ENCODE peak calls at places on chromosomes 5 and 9, in five cellular contexts. R, C, U, W and V are unnamed samples.

GRCh38 chr9:135282001-135282731 is 194.7 kb downstream of the OLFM1 start:
- DNase-seq in W (peak), C (peak), U (peak), R (no peak), V (no peak)

GRCh38 chr5:98741926-98742325 is 31.5 kb upstream of the RGMB start:
- DNase-seq in W (no peak), U (no peak), R (no peak), C (no peak), V (no peak)

GRCh38 chr5:7868427-7868772 is 431 bp downstream of the FASTKD3 start:
- DNase-seq in C (no peak), W (no peak), U (peak), R (no peak), V (no peak)

GRCh38 chr9:13033959-13034695 is 245.4 kb downstream of the MPDZ start:
- DNase-seq in U (peak), R (no peak), W (peak), C (peak), V (no peak)

GRCh38 chr5:156500755-156501154 is 173.8 kb downstream of the SGCD start:
- DNase-seq in C (no peak), R (no peak), W (no peak), U (no peak), V (no peak)

GRCh38 chr5:10797246-10797645 is 36.2 kb upstream of the DAP start:
- DNase-seq in W (no peak), R (no peak), C (no peak), U (peak), V (peak)

GRCh38 chr9:95462419-95463121 is 54.2 kb downstream of the PTCH1 start:
- DNase-seq in W (peak), C (peak), U (peak), R (peak), V (peak)

GRCh38 chr5:91194861-91195460 is 188.2 kb downstream of the ARRDC3 start:
- DNase-seq in R (no peak), W (no peak), U (no peak), C (no peak), V (no peak)

GRCh38 chr9:114824130-114824529 is 18.3 kb upstream of the TNFSF15 start:
- DNase-seq in R (peak), U (peak), C (peak), W (no peak), V (no peak)

GRCh38 chr5:115450741-115451140 is 93.8 kb downstream of the FEM1C start:
- DNase-seq in R (peak), C (peak), U (peak), W (no peak), V (peak)

GRCh38 chr5:123059455-123059854 is 22.9 kb upstream of the PPIC start:
- DNase-seq in U (no peak), R (no peak), C (no peak), W (no peak), V (no peak)

GRCh38 chr5:14316471-14316870 is 173.3 kb downstream of the TRIO start:
- DNase-seq in R (no peak), C (no peak), U (no peak), W (no peak), V (no peak)

GRCh38 chr9:91243029-91243428 is 118.7 kb downstream of the AUH start:
- DNase-seq in C (no peak), U (no peak), W (no peak), R (no peak), V (no peak)

GRCh38 chr5:106964102-106964501 is 706.6 kb downstream of the EFNA5 start:
- DNase-seq in C (peak), R (no peak), W (no peak), U (peak), V (peak)

GRCh38 chr5:2124434-2124833 is 241.7 kb upstream of the IRX4 start:
- DNase-seq in R (no peak), W (no peak), C (no peak), U (no peak), V (no peak)

GRCh38 chr9:22049411-22049810 is 40.3 kb upstream of the CDKN2B start:
- DNase-seq in C (peak), U (peak), R (no peak), W (no peak), V (peak)

GRCh38 chr5:96293966-96294886 is 138.8 kb downstream of the PCSK1 start:
- DNase-seq in U (peak), W (no peak), C (peak), R (no peak), V (no peak)

GRCh38 chr9:21770877-21771560 is 31.4 kb upstream of the MTAP start:
- DNase-seq in C (peak), R (peak), U (peak), W (no peak), V (peak)

GRCh38 chr9:75891277-75892167 is 1.0 kb downstream of the PCSK5 start:
- DNase-seq in W (peak), R (no peak), U (peak), C (peak), V (no peak)

GRCh38 chr5:30832519-30832918 is 361.0 kb upstream of the CDH6 start:
- DNase-seq in C (no peak), U (no peak), R (no peak), W (no peak), V (no peak)

GRCh38 chr5:174895360-174895759 is 171.0 kb downstream of the MSX2 start:
- DNase-seq in U (no peak), R (no peak), C (no peak), W (no peak), V (no peak)

GRCh38 chr9:9912459-9912858 is 700.3 kb downstream of the PTPRD start:
- DNase-seq in U (no peak), C (no peak), R (no peak), W (no peak), V (no peak)

GRCh38 chr9:85404911-85405580 is 336.7 kb downstream of the AGTPBP1 start:
- DNase-seq in R (no peak), U (no peak), W (no peak), C (no peak), V (no peak)

GRCh38 chr5:115343855-115344254 is 47.4 kb upstream of the CCDC112 start:
- DNase-seq in C (peak), W (no peak), R (no peak), U (peak), V (no peak)

GRCh38 chr5:543755-544674 is 19.8 kb upstream of the SLC9A3 start:
- DNase-seq in R (no peak), W (peak), U (no peak), C (no peak), V (no peak)

GRCh38 chr5:56951131-56951945 is 585 bp downstream of the MIER3 start:
- DNase-seq in R (no peak), C (no peak), W (no peak), U (peak), V (no peak)

GRCh38 chr5:54883374-54884194 is 101.8 kb downstream of the ESM1 start:
- DNase-seq in U (peak), R (no peak), C (peak), W (peak), V (peak)

GRCh38 chr5:11047051-11047450 is 286.0 kb upstream of the DAP start:
- DNase-seq in W (no peak), C (peak), U (no peak), R (no peak), V (no peak)

GRCh38 chr9:98796364-98797101 is at the start of gene ANKS6:
- DNase-seq in U (peak), C (peak), W (peak), R (no peak), V (no peak)

GRCh38 chr9:90838098-90838497 is 36.5 kb downstream of the SYK start:
- DNase-seq in R (no peak), W (no peak), U (no peak), C (no peak), V (no peak)

GRCh38 chr5:132387649-132388117 is 18.2 kb downstream of the SLC22A5 start:
- DNase-seq in W (peak), R (peak), C (peak), U (peak), V (peak)

GRCh38 chr5:74940782-74941363 is 74.7 kb upstream of the FAM169A start:
- DNase-seq in R (no peak), W (no peak), U (no peak), C (no peak), V (no peak)

GRCh38 chr5:105903069-105903468 is 1767.7 kb downstream of the EFNA5 start:
- DNase-seq in R (no peak), W (no peak), U (peak), C (peak), V (no peak)

GRCh38 chr5:65883461-65883860 is 42.9 kb upstream of the ERBIN start:
- DNase-seq in C (no peak), R (no peak), U (no peak), W (no peak), V (no peak)

GRCh38 chr9:109652971-109653370 is 127.0 kb upstream of the PALM2AKAP2 start:
- DNase-seq in R (no peak), C (peak), W (no peak), U (peak), V (no peak)

GRCh38 chr9:98989036-98990000 is 45.6 kb downstream of the COL15A1 start:
- DNase-seq in R (peak), U (peak), W (peak), C (peak), V (peak)

GRCh38 chr9:99544526-99544925 is 277.2 kb upstream of the NR4A3 start:
- DNase-seq in C (no peak), W (no peak), U (no peak), R (no peak), V (no peak)

GRCh38 chr5:83265318-83265717 is 188.0 kb downstream of the XRCC4 start:
- DNase-seq in W (no peak), R (no peak), U (peak), C (peak), V (no peak)

GRCh38 chr9:70013598-70014196 is 30.0 kb upstream of the MAMDC2 start:
- DNase-seq in W (no peak), R (peak), U (peak), C (peak), V (no peak)

GRCh38 chr5:131068893-131069643 is 96.0 kb downstream of the HINT1 start:
- DNase-seq in R (no peak), U (no peak), W (no peak), C (no peak), V (no peak)

GRCh38 chr5:158979290-158979689 is 120.4 kb downstream of the EBF1 start:
- DNase-seq in C (no peak), W (no peak), R (no peak), U (no peak), V (no peak)

GRCh38 chr5:158976035-158976434 is 123.7 kb downstream of the EBF1 start:
- DNase-seq in W (no peak), U (peak), C (peak), R (peak), V (peak)

GRCh38 chr5:158979749-158980521 is 119.8 kb downstream of the EBF1 start:
- DNase-seq in C (peak), R (no peak), U (peak), W (peak), V (no peak)

GRCh38 chr5:158977642-158978041 is 122.1 kb downstream of the EBF1 start:
- DNase-seq in C (no peak), U (peak), R (no peak), W (no peak), V (no peak)

GRCh38 chr5:158978061-158978745 is 121.5 kb downstream of the EBF1 start:
- DNase-seq in U (peak), W (no peak), C (peak), R (peak), V (no peak)
- H3K4me3 ChIP-seq in U (no peak), W (no peak), C (no peak), R (no peak), V (no peak)

GRCh38 chr5:154107729-154108128 is 69.0 kb downstream of the MFAP3 start:
- DNase-seq in C (no peak), R (no peak), W (no peak), U (no peak), V (no peak)
- H3K4me3 ChIP-seq in C (no peak), R (no peak), W (no peak), U (no peak), V (no peak)

DNA sequence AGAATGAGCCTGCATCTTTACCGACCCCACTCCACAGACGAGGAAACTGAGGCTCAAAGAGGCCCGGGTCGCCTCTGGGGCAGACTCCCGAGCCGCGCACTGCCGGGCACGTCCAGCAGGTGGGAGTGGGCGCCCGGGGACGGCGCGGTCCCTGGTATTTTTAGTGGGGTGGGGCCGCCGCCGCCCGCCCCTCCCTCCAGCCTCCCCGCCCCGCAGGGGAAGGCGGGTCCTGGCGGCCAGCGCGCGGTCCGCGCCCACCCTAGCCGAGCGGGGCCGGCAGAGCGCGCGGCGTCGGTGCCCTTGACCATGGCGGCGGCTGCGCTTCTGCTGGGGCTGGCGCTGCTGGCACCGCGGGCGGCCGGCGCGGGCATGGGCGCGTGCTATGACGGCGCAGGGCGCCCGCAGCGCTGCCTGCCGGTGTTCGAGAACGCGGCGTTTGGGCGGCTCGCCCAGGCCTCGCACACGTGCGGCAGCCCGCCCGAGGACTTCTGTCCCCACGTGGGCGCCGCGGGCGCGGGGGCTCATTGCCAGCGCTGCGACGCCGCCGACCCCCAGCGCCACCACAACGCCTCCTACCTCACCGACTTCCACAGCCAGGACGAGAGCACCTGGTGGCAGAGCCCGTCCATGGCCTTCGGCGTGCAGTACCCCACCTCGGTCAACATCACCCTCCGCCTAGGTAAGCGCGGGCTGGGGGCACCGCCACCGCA is at the start of gene LAMC3:
- DNase-seq in R (no peak), W (no peak), U (no peak), C (no peak), V (no peak)
- H3K4me3 ChIP-seq in R (no peak), W (no peak), U (no peak), C (peak), V (peak)

GRCh38 chr5:5521478-5521877 is 99.0 kb downstream of the ICE1 start:
- DNase-seq in C (no peak), W (no peak), U (no peak), R (no peak), V (no peak)

GRCh38 chr5:5524327-5524726 is 101.8 kb downstream of the ICE1 start:
- DNase-seq in W (no peak), C (no peak), R (no peak), U (no peak), V (no peak)

GRCh38 chr5:5522336-5522735 is 99.9 kb downstream of the ICE1 start:
- DNase-seq in W (no peak), R (no peak), U (no peak), C (no peak), V (no peak)

GRCh38 chr5:5521029-5521428 is 98.6 kb downstream of the ICE1 start:
- DNase-seq in W (no peak), R (no peak), C (no peak), U (no peak), V (no peak)

GRCh38 chr5:5523066-5523505 is 100.6 kb downstream of the ICE1 start:
- DNase-seq in R (no peak), U (peak), W (no peak), C (no peak), V (no peak)
- H3K4me3 ChIP-seq in R (no peak), U (no peak), W (no peak), C (no peak), V (no peak)

GRCh38 chr9:132187006-132187760 is 25.3 kb downstream of the NTNG2 start:
- DNase-seq in C (no peak), W (no peak), R (no peak), U (peak), V (no peak)

GRCh38 chr9:132183134-132183533 is 21.3 kb downstream of the NTNG2 start:
- DNase-seq in R (no peak), W (no peak), U (no peak), C (no peak), V (no peak)

GRCh38 chr9:132183715-132184114 is 21.9 kb downstream of the NTNG2 start:
- DNase-seq in U (no peak), W (no peak), R (no peak), C (no peak), V (no peak)

GRCh38 chr9:132182609-132183073 is 20.8 kb downstream of the NTNG2 start:
- DNase-seq in W (no peak), C (no peak), R (no peak), U (no peak), V (no peak)

DNA sequence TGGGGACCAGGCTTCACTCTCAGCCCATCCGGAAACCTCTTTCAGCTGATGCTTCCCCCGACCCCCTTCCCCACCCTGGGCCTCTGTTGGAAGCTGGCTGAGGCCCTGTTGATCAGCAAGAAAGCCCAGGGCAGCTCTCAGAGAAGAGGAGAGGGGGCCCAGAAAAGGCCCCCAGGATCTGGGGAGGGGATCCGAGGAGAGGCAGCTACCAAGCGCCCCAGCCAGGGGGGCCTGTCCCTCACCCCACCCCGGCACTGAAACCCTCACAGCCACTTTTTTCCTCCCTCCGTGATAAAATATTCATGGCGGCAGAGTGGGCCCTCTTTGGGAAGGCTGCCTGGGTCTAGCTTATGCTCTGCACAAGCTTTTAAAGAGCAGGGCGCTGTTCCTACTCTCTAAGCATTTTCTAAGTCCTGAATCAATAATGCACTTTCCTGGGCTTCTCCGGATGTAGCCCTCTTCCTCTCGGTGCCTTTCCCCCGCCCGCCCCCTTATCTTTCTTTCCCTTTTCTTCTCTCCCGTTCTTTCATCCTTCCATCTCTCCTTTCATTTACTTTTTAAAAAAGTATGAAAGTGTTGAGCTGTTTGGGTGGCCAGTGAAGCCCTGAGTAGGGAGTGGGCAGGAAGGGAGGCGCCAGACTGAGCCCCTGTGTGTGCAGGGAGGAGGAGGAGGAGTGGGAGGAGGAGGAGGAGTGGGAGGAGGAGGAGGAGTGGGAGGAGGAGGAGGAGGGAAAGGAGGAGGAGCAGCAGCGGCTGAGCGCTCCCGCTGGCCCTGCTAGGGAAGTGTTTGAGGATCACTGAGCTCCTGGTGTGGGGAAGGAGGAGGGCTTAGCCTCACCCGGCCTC is 23.5 kb downstream of the NTNG2 start:
- DNase-seq in W (no peak), C (no peak), R (no peak), U (no peak), V (no peak)
- H3K4me3 ChIP-seq in W (no peak), C (no peak), R (no peak), U (no peak), V (no peak)

DNA sequence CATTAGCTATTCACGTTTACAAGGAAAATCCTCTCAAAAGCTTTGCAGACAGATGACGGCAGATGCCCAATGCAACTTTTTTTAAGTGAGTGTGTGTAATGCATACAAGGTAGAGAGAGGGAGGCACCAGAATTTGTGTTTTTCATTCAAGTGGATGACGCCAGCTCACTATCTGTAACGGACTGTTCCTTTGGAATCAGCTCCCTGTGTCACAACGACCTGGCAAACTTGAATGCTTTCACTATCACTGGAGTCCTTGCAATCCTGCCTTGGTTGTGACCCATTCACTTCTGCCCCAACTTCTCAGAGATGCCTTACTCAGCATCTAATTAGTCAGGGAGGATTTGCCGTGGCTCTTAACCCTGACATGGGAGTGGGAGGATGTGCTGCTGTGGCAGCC is 148.5 kb downstream of the BNC2 start:
- DNase-seq in W (peak), U (peak), R (no peak), C (peak), V (peak)
- H3K4me3 ChIP-seq in W (no peak), U (no peak), R (no peak), C (no peak), V (no peak)

DNA sequence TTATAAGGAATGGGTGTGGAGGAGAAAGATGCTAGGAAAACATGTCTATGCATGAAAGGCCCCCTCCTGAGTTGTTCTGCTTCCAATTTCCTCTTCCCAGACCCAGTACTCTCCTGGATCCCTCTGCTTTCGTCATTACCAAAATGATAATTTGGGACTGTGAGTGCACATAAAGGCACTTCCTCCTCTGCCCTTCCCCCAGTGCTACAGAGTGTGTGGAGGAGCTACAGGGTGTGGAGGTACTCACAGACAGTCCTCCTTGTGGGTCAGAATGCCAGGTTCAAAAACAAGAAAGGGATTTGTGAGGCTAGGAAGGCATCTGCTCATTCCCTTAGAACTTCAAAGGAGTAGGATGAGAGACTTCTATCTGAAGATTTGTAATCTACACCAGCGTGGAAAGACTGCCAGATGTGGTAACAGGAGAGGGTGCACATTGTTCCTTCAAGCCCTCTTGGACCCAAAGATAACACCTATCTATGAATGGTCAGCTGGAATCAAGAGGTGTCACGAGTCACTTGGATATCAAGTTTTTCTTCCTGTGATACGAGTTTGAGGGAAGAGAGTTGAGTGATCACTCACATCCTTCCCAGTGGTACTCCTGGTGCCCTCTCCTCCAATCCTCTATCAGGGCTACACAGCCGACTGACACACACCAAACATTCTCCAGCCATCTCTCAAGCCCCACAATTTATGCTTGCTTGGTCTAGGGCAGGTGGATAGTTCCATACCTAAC is 201.1 kb downstream of the EPB41L4A start:
- DNase-seq in R (no peak), C (no peak), U (no peak), W (no peak), V (no peak)
- H3K4me3 ChIP-seq in R (no peak), C (no peak), U (no peak), W (no peak), V (no peak)